ENCODE peak calls at places on chromosomes 13 and 19, in ten cellular contexts. One of them, this sample, is unnamed.

GRCh38 chr19:52665529-52665928 is 27.4 kb upstream of the ZNF83 start:
- DNase-seq in central memory CD8-positive, alpha-beta T cell: no peak
- DNase-seq in endodermal cell: no peak
- DNase-seq in transverse colon: no peak
- DNase-seq in GM13976: no peak
- DNase-seq in GM10248: no peak
- DNase-seq in substantia nigra: no peak
- DNase-seq in stimulated activated CD8-positive, alpha-beta memory T cell treated with anti-CD3 and anti-CD28 coated beads, Interleukin-4, amount 100 ng/mL, for 24 hours: no peak
- DNase-seq in Peyer's patch: no peak
- DNase-seq in neural crest cell: no peak
- DNase-seq in this sample: peak; percentile 76

GRCh38 chr13:42017264-42017663 is 31.2 kb upstream of the DGKH start:
- DNase-seq in central memory CD8-positive, alpha-beta T cell: no peak
- DNase-seq in endodermal cell: no peak
- DNase-seq in transverse colon: no peak
- DNase-seq in GM13976: no peak
- DNase-seq in GM10248: no peak
- DNase-seq in substantia nigra: no peak
- DNase-seq in stimulated activated CD8-positive, alpha-beta memory T cell treated with anti-CD3 and anti-CD28 coated beads, Interleukin-4, amount 100 ng/mL, for 24 hours: no peak
- DNase-seq in Peyer's patch: no peak
- DNase-seq in neural crest cell: no peak
- DNase-seq in this sample: no peak

GRCh38 chr19:43812689-43813088 is 10.4 kb upstream of the LYPD5 start:
- DNase-seq in central memory CD8-positive, alpha-beta T cell: no peak
- DNase-seq in endodermal cell: no peak
- DNase-seq in transverse colon: no peak
- DNase-seq in GM13976: no peak
- DNase-seq in GM10248: no peak
- DNase-seq in substantia nigra: no peak
- DNase-seq in stimulated activated CD8-positive, alpha-beta memory T cell treated with anti-CD3 and anti-CD28 coated beads, Interleukin-4, amount 100 ng/mL, for 24 hours: no peak
- DNase-seq in Peyer's patch: no peak
- DNase-seq in neural crest cell: no peak
- DNase-seq in this sample: no peak

GRCh38 chr19:29806098-29806866 is 5.5 kb upstream of the CCNE1 start:
- DNase-seq in central memory CD8-positive, alpha-beta T cell: no peak
- DNase-seq in endodermal cell: peak; percentile 81
- DNase-seq in transverse colon: no peak
- DNase-seq in GM13976: no peak
- DNase-seq in GM10248: no peak
- DNase-seq in substantia nigra: no peak
- DNase-seq in stimulated activated CD8-positive, alpha-beta memory T cell treated with anti-CD3 and anti-CD28 coated beads, Interleukin-4, amount 100 ng/mL, for 24 hours: no peak
- DNase-seq in Peyer's patch: no peak
- DNase-seq in neural crest cell: no peak
- DNase-seq in this sample: no peak

GRCh38 chr13:114129649-114130062 is 2.8 kb downstream of the RASA3 start:
- DNase-seq in central memory CD8-positive, alpha-beta T cell: no peak
- DNase-seq in endodermal cell: no peak
- DNase-seq in transverse colon: no peak
- DNase-seq in GM13976: no peak
- DNase-seq in GM10248: no peak
- DNase-seq in substantia nigra: no peak
- DNase-seq in stimulated activated CD8-positive, alpha-beta memory T cell treated with anti-CD3 and anti-CD28 coated beads, Interleukin-4, amount 100 ng/mL, for 24 hours: no peak
- DNase-seq in Peyer's patch: no peak
- DNase-seq in neural crest cell: no peak
- DNase-seq in this sample: no peak

GRCh38 chr13:26025196-26025595 is 26.6 kb downstream of the SHISA2 start:
- DNase-seq in central memory CD8-positive, alpha-beta T cell: no peak
- DNase-seq in endodermal cell: peak; percentile 56
- DNase-seq in transverse colon: no peak
- DNase-seq in GM13976: no peak
- DNase-seq in GM10248: no peak
- DNase-seq in substantia nigra: peak; percentile 41
- DNase-seq in stimulated activated CD8-positive, alpha-beta memory T cell treated with anti-CD3 and anti-CD28 coated beads, Interleukin-4, amount 100 ng/mL, for 24 hours: no peak
- DNase-seq in Peyer's patch: no peak
- DNase-seq in neural crest cell: no peak
- DNase-seq in this sample: no peak

GRCh38 chr19:40771101-40771539 is 4.2 kb upstream of the MIA start:
- DNase-seq in central memory CD8-positive, alpha-beta T cell: no peak
- DNase-seq in endodermal cell: no peak
- DNase-seq in transverse colon: no peak
- DNase-seq in GM13976: no peak
- DNase-seq in GM10248: no peak
- DNase-seq in substantia nigra: no peak
- DNase-seq in stimulated activated CD8-positive, alpha-beta memory T cell treated with anti-CD3 and anti-CD28 coated beads, Interleukin-4, amount 100 ng/mL, for 24 hours: no peak
- DNase-seq in Peyer's patch: no peak
- DNase-seq in neural crest cell: no peak
- DNase-seq in this sample: no peak

GRCh38 chr19:41430907-41431306 is 3.7 kb upstream of the B3GNT8 start:
- DNase-seq in central memory CD8-positive, alpha-beta T cell: no peak
- DNase-seq in endodermal cell: no peak
- DNase-seq in transverse colon: no peak
- DNase-seq in GM13976: no peak
- DNase-seq in GM10248: no peak
- DNase-seq in substantia nigra: no peak
- DNase-seq in stimulated activated CD8-positive, alpha-beta memory T cell treated with anti-CD3 and anti-CD28 coated beads, Interleukin-4, amount 100 ng/mL, for 24 hours: no peak
- DNase-seq in Peyer's patch: no peak
- DNase-seq in neural crest cell: no peak
- DNase-seq in this sample: no peak

GRCh38 chr13:95160112-95160906 is 140.9 kb downstream of the ABCC4 start:
- DNase-seq in central memory CD8-positive, alpha-beta T cell: no peak
- DNase-seq in endodermal cell: no peak
- DNase-seq in transverse colon: no peak
- DNase-seq in GM13976: no peak
- DNase-seq in GM10248: no peak
- DNase-seq in substantia nigra: no peak
- DNase-seq in stimulated activated CD8-positive, alpha-beta memory T cell treated with anti-CD3 and anti-CD28 coated beads, Interleukin-4, amount 100 ng/mL, for 24 hours: no peak
- DNase-seq in Peyer's patch: no peak
- DNase-seq in neural crest cell: no peak
- DNase-seq in this sample: no peak

GRCh38 chr19:48419158-48419920 is 25.9 kb downstream of the GRIN2D start:
- DNase-seq in central memory CD8-positive, alpha-beta T cell: peak; percentile 61
- DNase-seq in endodermal cell: peak; percentile 90
- DNase-seq in transverse colon: peak; percentile 75
- DNase-seq in GM13976: peak; percentile 89
- DNase-seq in GM10248: peak; percentile 80
- DNase-seq in substantia nigra: peak; percentile 22
- DNase-seq in stimulated activated CD8-positive, alpha-beta memory T cell treated with anti-CD3 and anti-CD28 coated beads, Interleukin-4, amount 100 ng/mL, for 24 hours: peak; percentile 70
- DNase-seq in Peyer's patch: peak; percentile 67
- DNase-seq in neural crest cell: peak; percentile 50
- DNase-seq in this sample: no peak

GRCh38 chr13:100443278-100443997 is 145.2 kb downstream of the GGACT start:
- DNase-seq in central memory CD8-positive, alpha-beta T cell: no peak
- DNase-seq in endodermal cell: no peak
- DNase-seq in transverse colon: no peak
- DNase-seq in GM13976: no peak
- DNase-seq in GM10248: no peak
- DNase-seq in substantia nigra: no peak
- DNase-seq in stimulated activated CD8-positive, alpha-beta memory T cell treated with anti-CD3 and anti-CD28 coated beads, Interleukin-4, amount 100 ng/mL, for 24 hours: no peak
- DNase-seq in Peyer's patch: no peak
- DNase-seq in neural crest cell: no peak
- DNase-seq in this sample: no peak

GRCh38 chr19:10010247-10010691 is at the start of gene COL5A3:
- DNase-seq in central memory CD8-positive, alpha-beta T cell: no peak
- DNase-seq in endodermal cell: peak; percentile 69
- DNase-seq in transverse colon: peak; percentile 60
- DNase-seq in GM13976: no peak
- DNase-seq in GM10248: no peak
- DNase-seq in substantia nigra: no peak
- DNase-seq in stimulated activated CD8-positive, alpha-beta memory T cell treated with anti-CD3 and anti-CD28 coated beads, Interleukin-4, amount 100 ng/mL, for 24 hours: no peak
- DNase-seq in Peyer's patch: no peak
- DNase-seq in neural crest cell: no peak
- DNase-seq in this sample: no peak

GRCh38 chr13:48436661-48437242 is 23.8 kb upstream of the LPAR6 start:
- DNase-seq in central memory CD8-positive, alpha-beta T cell: no peak
- DNase-seq in endodermal cell: no peak
- DNase-seq in transverse colon: no peak
- DNase-seq in GM13976: no peak
- DNase-seq in GM10248: no peak
- DNase-seq in substantia nigra: no peak
- DNase-seq in stimulated activated CD8-positive, alpha-beta memory T cell treated with anti-CD3 and anti-CD28 coated beads, Interleukin-4, amount 100 ng/mL, for 24 hours: no peak
- DNase-seq in Peyer's patch: no peak
- DNase-seq in neural crest cell: no peak
- DNase-seq in this sample: no peak

GRCh38 chr19:10780368-10780767 is 55.6 kb downstream of the TMED1 start:
- DNase-seq in central memory CD8-positive, alpha-beta T cell: no peak
- DNase-seq in endodermal cell: no peak
- DNase-seq in transverse colon: peak; percentile 42
- DNase-seq in GM13976: no peak
- DNase-seq in GM10248: no peak
- DNase-seq in substantia nigra: no peak
- DNase-seq in stimulated activated CD8-positive, alpha-beta memory T cell treated with anti-CD3 and anti-CD28 coated beads, Interleukin-4, amount 100 ng/mL, for 24 hours: no peak
- DNase-seq in Peyer's patch: peak; percentile 21
- DNase-seq in neural crest cell: no peak
- DNase-seq in this sample: no peak

GRCh38 chr19:47035127-47035494 is 13.3 kb downstream of the TMEM160 start:
- DNase-seq in central memory CD8-positive, alpha-beta T cell: no peak
- DNase-seq in endodermal cell: peak; percentile 82
- DNase-seq in transverse colon: no peak
- DNase-seq in GM13976: no peak
- DNase-seq in GM10248: no peak
- DNase-seq in substantia nigra: no peak
- DNase-seq in stimulated activated CD8-positive, alpha-beta memory T cell treated with anti-CD3 and anti-CD28 coated beads, Interleukin-4, amount 100 ng/mL, for 24 hours: no peak
- DNase-seq in Peyer's patch: no peak
- DNase-seq in neural crest cell: no peak
- DNase-seq in this sample: peak; percentile 59

GRCh38 chr19:56137405-56137804 is 3.7 kb upstream of the ZNF444 start:
- DNase-seq in central memory CD8-positive, alpha-beta T cell: no peak
- DNase-seq in endodermal cell: no peak
- DNase-seq in transverse colon: peak; percentile 88
- DNase-seq in GM13976: no peak
- DNase-seq in GM10248: no peak
- DNase-seq in substantia nigra: no peak
- DNase-seq in stimulated activated CD8-positive, alpha-beta memory T cell treated with anti-CD3 and anti-CD28 coated beads, Interleukin-4, amount 100 ng/mL, for 24 hours: no peak
- DNase-seq in Peyer's patch: no peak
- DNase-seq in neural crest cell: no peak
- DNase-seq in this sample: no peak

GRCh38 chr13:39855236-39855635 is 199.8 kb downstream of the COG6 start:
- DNase-seq in central memory CD8-positive, alpha-beta T cell: no peak
- DNase-seq in endodermal cell: no peak
- DNase-seq in transverse colon: no peak
- DNase-seq in GM13976: no peak
- DNase-seq in GM10248: no peak
- DNase-seq in substantia nigra: no peak
- DNase-seq in stimulated activated CD8-positive, alpha-beta memory T cell treated with anti-CD3 and anti-CD28 coated beads, Interleukin-4, amount 100 ng/mL, for 24 hours: no peak
- DNase-seq in Peyer's patch: no peak
- DNase-seq in neural crest cell: no peak
- DNase-seq in this sample: no peak

This sample was measured in LoVo.